ENCODE peak calls at places on chromosomes 16 and 17, in six cellular contexts. Z, U, A, C, K and E are unnamed samples.

GRCh38 chr16:88194397-88195020 is 188.2 kb upstream of the ZNF469 start:
- DNase-seq in Z (peak; percentile 5), U (no peak), A (peak; percentile 66), C (no peak), K (peak; percentile 63), E (no peak)

GRCh38 chr17:4872786-4873185 is 26.6 kb upstream of the C17orf107 start:
- DNase-seq in Z (no peak), U (no peak), A (no peak), C (peak; percentile 45), K (peak; percentile 34), E (no peak)

GRCh38 chr17:13114601-13115024 is 96.8 kb upstream of the ELAC2 start:
- DNase-seq in Z (peak; percentile 79), U (peak; percentile 71), A (peak; percentile 71), C (peak; percentile 56), K (peak; percentile 63), E (peak; percentile 7)

GRCh38 chr16:37511-37910 is 15.9 kb downstream of the POLR3K start:
- DNase-seq in Z (no peak), U (no peak), A (no peak), C (no peak), K (peak; percentile 50), E (peak; percentile 37)

GRCh38 chr16:64964126-64964540 is 157.7 kb downstream of the CDH11 start:
- DNase-seq in Z (peak; percentile 86), U (peak; percentile 48), A (peak; percentile 51), C (no peak), K (peak; percentile 82), E (peak; percentile 76)

GRCh38 chr17:80997471-80998387 is 6.1 kb downstream of the CHMP6 start:
- DNase-seq in Z (peak; percentile 71), U (peak; percentile 83), A (no peak), C (no peak), K (peak; percentile 23), E (no peak)

GRCh38 chr17:34302626-34303025 is 16.6 kb upstream of the CCL8 start:
- DNase-seq in Z (no peak), U (no peak), A (no peak), C (no peak), K (no peak), E (no peak)

GRCh38 chr16:84029297-84030096 is 13.1 kb downstream of the SLC38A8 start:
- DNase-seq in Z (no peak), U (no peak), A (no peak), C (no peak), K (no peak), E (no peak)

GRCh38 chr16:30350134-30350871 is 4.8 kb downstream of the CD2BP2 start:
- DNase-seq in Z (peak; percentile 77), U (no peak), A (no peak), C (no peak), K (no peak), E (no peak)
- H3K4me3 ChIP-seq in Z (no peak overlapping the region), U (no peak overlapping the region), A (no peak overlapping the region), C (no peak overlapping the region), K (no peak overlapping the region), E (no peak overlapping the region)

GRCh38 chr17:49522329-49522890 is 27.3 kb downstream of the NGFR start:
- DNase-seq in Z (no peak), U (no peak), A (no peak), C (no peak), K (no peak), E (no peak)
- H3K4me3 ChIP-seq in Z (no peak overlapping the region), U (no peak overlapping the region), A (no peak overlapping the region), C (no peak overlapping the region), K (no peak overlapping the region), E (no peak overlapping the region)

GRCh38 chr17:36931697-36932382 is 5.4 kb upstream of the LHX1 start:
- DNase-seq in Z (no peak), U (no peak), A (no peak), C (no peak), K (no peak), E (no peak)
- H3K4me3 ChIP-seq in Z (no peak overlapping the region), U (peak overlapping the region; percentile 62), A (no peak overlapping the region), C (no peak overlapping the region), K (no peak overlapping the region), E (no peak overlapping the region)

GRCh38 chr16:13858873-13859580 is 60.9 kb upstream of the ERCC4 start:
- DNase-seq in Z (no peak), U (no peak), A (no peak), C (no peak), K (no peak), E (no peak)

GRCh38 chr16:13866073-13866472 is 53.9 kb upstream of the ERCC4 start:
- DNase-seq in Z (peak; percentile 64), U (peak; percentile 76), A (peak; percentile 69), C (peak; percentile 91), K (peak; percentile 88), E (peak; percentile 72)

GRCh38 chr16:13864689-13865088 is 55.3 kb upstream of the ERCC4 start:
- DNase-seq in Z (no peak), U (no peak), A (no peak), C (no peak), K (no peak), E (no peak)

GRCh38 chr16:13863075-13863765 is 56.7 kb upstream of the ERCC4 start:
- DNase-seq in Z (no peak), U (no peak), A (no peak), C (no peak), K (no peak), E (no peak)
- H3K4me3 ChIP-seq in Z (no peak overlapping the region), U (no peak overlapping the region), A (no peak overlapping the region), C (no peak overlapping the region), K (no peak overlapping the region), E (no peak overlapping the region)

DNA sequence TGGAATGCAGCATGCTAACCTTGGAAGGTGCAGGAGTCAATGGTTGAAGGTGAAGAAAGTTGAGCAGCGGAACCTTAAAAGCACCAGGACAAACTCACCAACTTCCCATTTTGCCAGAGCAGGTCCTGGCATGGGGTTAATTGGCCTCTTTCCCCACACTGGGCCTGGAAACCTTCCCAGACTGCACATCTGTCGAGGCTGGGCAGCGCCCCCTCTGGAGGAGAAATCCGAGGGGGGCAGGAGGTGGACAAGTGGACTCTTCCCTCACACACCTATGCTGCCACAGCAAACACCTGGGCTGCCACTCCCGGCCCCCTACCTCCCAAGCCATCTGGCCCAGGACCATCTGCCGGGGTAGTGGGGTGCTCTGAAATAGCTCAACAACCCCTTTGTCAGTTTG is 232.4 kb downstream of the CBLN1 start:
- DNase-seq in Z (no peak), U (no peak), A (no peak), C (no peak), K (no peak), E (no peak)
- H3K4me3 ChIP-seq in Z (no peak overlapping the region), U (no peak overlapping the region), A (no peak overlapping the region), C (no peak overlapping the region), K (no peak overlapping the region), E (no peak overlapping the region)

DNA sequence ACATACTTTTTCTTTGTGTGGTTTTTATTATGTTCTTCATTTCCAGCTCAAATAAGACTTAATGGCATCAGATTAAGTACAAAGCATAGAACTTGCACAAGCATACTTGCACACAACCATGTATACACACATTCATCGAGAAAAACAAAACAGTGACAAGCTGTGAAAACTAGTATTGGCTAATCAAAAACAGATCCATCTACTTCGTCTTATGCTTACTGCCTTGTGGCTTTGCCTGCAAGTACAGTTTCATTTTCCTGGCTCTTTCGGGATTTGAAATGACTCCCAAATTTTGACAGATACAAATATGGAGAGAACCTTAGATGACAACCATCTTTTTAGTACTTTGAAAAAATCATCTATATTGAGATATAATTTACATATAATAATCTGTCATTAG is 338.3 kb downstream of the BCAS3 start:
- DNase-seq in Z (no peak), U (no peak), A (peak; percentile 55), C (no peak), K (no peak), E (no peak)
- H3K4me3 ChIP-seq in Z (peak overlapping the region; percentile 19), U (no peak overlapping the region), A (no peak overlapping the region), C (no peak overlapping the region), K (no peak overlapping the region), E (no peak overlapping the region)